ENCODE peak calls at places on chromosomes 6 and 20, in ten cellular contexts. Z, L, W, O, C, E, S, N, U and G are unnamed samples.

GRCh38 chr20:20491110-20491783 is 123.3 kb downstream of the INSM1 start:
- DNase-seq in C (no peak), Z (no peak), N (no peak), O (no peak), S (no peak), U (no peak), W (no peak), L (no peak), E (peak), G (no peak)

GRCh38 chr6:85673198-85674139 is 30.8 kb upstream of the SYNCRIP start:
- DNase-seq in O (no peak), E (no peak), Z (no peak), U (no peak), S (no peak), C (no peak), W (no peak), N (no peak), L (no peak), G (no peak)

GRCh38 chr20:11917663-11918062 is at the start of gene BTBD3:
- DNase-seq in Z (no peak), E (peak), W (peak), S (peak), C (no peak), L (peak), U (no peak), O (peak), N (no peak), G (peak)

GRCh38 chr6:16677458-16677857 is 83.8 kb downstream of the ATXN1 start:
- DNase-seq in O (no peak), C (peak), W (no peak), L (no peak), E (no peak), U (no peak), S (no peak), N (no peak), Z (no peak), G (no peak)

GRCh38 chr6:16380220-16380809 is 141.9 kb downstream of the GMPR start:
- DNase-seq in W (no peak), Z (no peak), U (no peak), S (no peak), O (no peak), E (no peak), L (no peak), N (no peak), C (no peak), G (peak)

GRCh38 chr20:10922941-10923340 is 249.1 kb upstream of the JAG1 start:
- DNase-seq in O (no peak), E (peak), S (no peak), U (no peak), W (peak), L (no peak), Z (no peak), N (no peak), C (peak), G (no peak)

GRCh38 chr20:44324343-44324742 is 12.5 kb upstream of the R3HDML start:
- DNase-seq in N (no peak), C (no peak), U (no peak), O (peak), L (no peak), Z (no peak), E (no peak), S (no peak), W (no peak), G (no peak)

GRCh38 chr6:1129141-1129540 is 182.8 kb upstream of the FOXQ1 start:
- DNase-seq in S (no peak), W (no peak), Z (no peak), E (no peak), L (no peak), U (no peak), C (no peak), O (no peak), N (no peak), G (peak)

GRCh38 chr6:43078651-43079050 is 2.5 kb downstream of the PTK7 start:
- DNase-seq in E (peak), O (no peak), L (no peak), Z (no peak), U (no peak), S (no peak), N (no peak), C (no peak), W (no peak), G (no peak)

GRCh38 chr20:13493143-13493542 is 145.6 kb downstream of the TASP1 start:
- DNase-seq in S (no peak), W (no peak), N (no peak), L (no peak), U (no peak), C (peak), O (peak), E (no peak), Z (no peak), G (no peak)

GRCh38 chr6:168121308-168121665 is 42.3 kb upstream of the FRMD1 start:
- DNase-seq in U (no peak), C (no peak), S (no peak), L (peak), O (no peak), N (no peak), Z (no peak), E (no peak), W (no peak), G (no peak)

GRCh38 chr20:20549699-20550098 is 162.7 kb downstream of the RALGAPA2 start:
- DNase-seq in W (peak), S (no peak), U (no peak), Z (no peak), N (no peak), C (no peak), O (no peak), E (peak), L (no peak), G (no peak)

GRCh38 chr6:28212510-28213212 is 12.4 kb upstream of the ZSCAN9 start:
- DNase-seq in N (no peak), C (peak), O (peak), Z (no peak), E (peak), L (peak), W (peak), S (no peak), U (no peak), G (no peak)

GRCh38 chr6:18349350-18349749 is 37.8 kb upstream of the RNF144B start:
- DNase-seq in U (no peak), N (no peak), C (no peak), L (no peak), O (no peak), Z (no peak), S (no peak), W (no peak), E (no peak), G (no peak)
- H3K27ac ChIP-seq in U (no peak), N (no peak), C (no peak), L (no peak), O (no peak), Z (no peak), S (no peak), W (no peak), E (no peak), G (no peak)

GRCh38 chr20:51354769-51355319 is 187.7 kb downstream of the NFATC2 start:
- DNase-seq in E (peak), L (no peak), S (no peak), Z (no peak), N (no peak), O (no peak), U (no peak), W (no peak), C (peak), G (no peak)
- H3K27ac ChIP-seq in E (peak), L (no peak), S (peak), Z (no peak), N (no peak), O (no peak), U (peak), W (peak), C (no peak), G (no peak)

GRCh38 chr20:37202267-37202943 is 23.1 kb upstream of the MROH8 start:
- DNase-seq in L (no peak), E (peak), U (no peak), C (peak), W (peak), Z (peak), S (no peak), O (peak), N (peak), G (no peak)

GRCh38 chr20:37204056-37204455 is 24.7 kb upstream of the MROH8 start:
- DNase-seq in S (no peak), C (no peak), E (no peak), W (no peak), N (no peak), Z (no peak), U (no peak), L (no peak), O (no peak), G (no peak)

GRCh38 chr20:37200926-37201826 is 21.8 kb upstream of the MROH8 start:
- DNase-seq in O (no peak), U (no peak), C (no peak), N (no peak), E (no peak), L (no peak), W (no peak), S (no peak), Z (no peak), G (no peak)

GRCh38 chr20:37200376-37200775 is 21.0 kb upstream of the MROH8 start:
- DNase-seq in S (no peak), C (no peak), O (no peak), W (no peak), L (no peak), N (no peak), U (no peak), Z (no peak), E (no peak), G (no peak)

GRCh38 chr20:37201827-37202162 is 22.4 kb upstream of the MROH8 start:
- DNase-seq in O (no peak), U (no peak), L (no peak), C (no peak), N (no peak), Z (no peak), E (no peak), S (no peak), W (no peak), G (no peak)
- H3K27ac ChIP-seq in O (no peak), U (peak), L (no peak), C (no peak), N (no peak), Z (no peak), E (peak), S (no peak), W (peak), G (no peak)

GRCh38 chr6:155142902-155143609 is 120.8 kb upstream of the CLDN20 start:
- DNase-seq in C (no peak), N (no peak), L (no peak), Z (peak), U (no peak), O (no peak), S (no peak), E (no peak), W (no peak), G (no peak)
- H3K27ac ChIP-seq in C (no peak), N (peak), L (no peak), Z (peak), U (peak), O (no peak), S (no peak), E (peak), W (peak), G (peak)

DNA sequence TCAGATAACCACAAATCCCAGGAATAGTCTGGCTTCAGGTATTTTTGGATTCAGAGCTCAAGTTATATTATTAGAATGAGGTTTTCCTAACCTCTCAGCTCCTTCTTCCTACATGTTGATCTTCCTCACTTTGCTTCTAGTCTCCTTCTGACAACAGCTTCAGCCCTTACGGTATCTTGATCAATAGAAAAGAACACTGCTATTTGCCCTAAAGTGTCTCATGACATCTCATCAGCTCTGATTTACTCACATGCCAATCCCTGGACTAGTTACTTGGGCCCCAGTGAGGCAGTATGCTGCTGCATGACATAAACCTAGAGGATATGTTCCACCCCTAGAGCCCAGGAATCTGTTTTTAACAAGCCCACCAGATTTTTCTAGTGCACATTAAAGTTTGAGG is 110.3 kb downstream of the UNC5CL start:
- DNase-seq in Z (no peak), L (no peak), N (no peak), W (no peak), C (no peak), U (no peak), E (no peak), O (no peak), S (no peak), G (no peak)
- H3K27ac ChIP-seq in Z (no peak), L (no peak), N (no peak), W (no peak), C (no peak), U (no peak), E (no peak), O (no peak), S (no peak), G (no peak)